ENCODE peak calls at places on chromosomes 3 and 15, in eight cellular contexts. One of them, this sample, is unnamed.

GRCh38 chr15:62569460-62570404 is 404.6 kb upstream of the C2CD4B start:
- DNase-seq in NCI-H1092: peak
- DNase-seq in naive thymus-derived CD8-positive, alpha-beta T cell: no peak
- DNase-seq in CD8-positive, alpha-beta T cell: no peak
- DNase-seq in astrocyte: peak
- DNase-seq in endothelial cell of umbilical vein: no peak
- DNase-seq in T-helper 1 cell: no peak
- DNase-seq in GM18507: no peak
- DNase-seq in this sample: peak

GRCh38 chr3:51718547-51719412 is 11.9 kb downstream of the GRM2 start:
- DNase-seq in NCI-H1092: peak
- DNase-seq in naive thymus-derived CD8-positive, alpha-beta T cell: no peak
- DNase-seq in CD8-positive, alpha-beta T cell: no peak
- DNase-seq in astrocyte: no peak
- DNase-seq in endothelial cell of umbilical vein: peak
- DNase-seq in T-helper 1 cell: peak
- DNase-seq in GM18507: peak
- DNase-seq in this sample: peak

GRCh38 chr15:83547168-83547567 is 100.0 kb downstream of the SH3GL3 start:
- DNase-seq in NCI-H1092: no peak
- DNase-seq in naive thymus-derived CD8-positive, alpha-beta T cell: no peak
- DNase-seq in CD8-positive, alpha-beta T cell: no peak
- DNase-seq in astrocyte: no peak
- DNase-seq in endothelial cell of umbilical vein: no peak
- DNase-seq in T-helper 1 cell: no peak
- DNase-seq in GM18507: no peak
- DNase-seq in this sample: no peak

GRCh38 chr15:72495007-72495406 is 20.9 kb downstream of the ARIH1 start:
- DNase-seq in NCI-H1092: no peak
- DNase-seq in naive thymus-derived CD8-positive, alpha-beta T cell: no peak
- DNase-seq in CD8-positive, alpha-beta T cell: no peak
- DNase-seq in astrocyte: no peak
- DNase-seq in endothelial cell of umbilical vein: no peak
- DNase-seq in T-helper 1 cell: no peak
- DNase-seq in GM18507: no peak
- DNase-seq in this sample: no peak

GRCh38 chr3:101998256-101998926 is 149.1 kb downstream of the NFKBIZ start:
- DNase-seq in NCI-H1092: no peak
- DNase-seq in naive thymus-derived CD8-positive, alpha-beta T cell: no peak
- DNase-seq in CD8-positive, alpha-beta T cell: no peak
- DNase-seq in astrocyte: no peak
- DNase-seq in endothelial cell of umbilical vein: peak
- DNase-seq in T-helper 1 cell: no peak
- DNase-seq in GM18507: no peak
- DNase-seq in this sample: peak

GRCh38 chr15:63826513-63826912 is 7.2 kb downstream of the HERC1 start:
- DNase-seq in NCI-H1092: no peak
- DNase-seq in naive thymus-derived CD8-positive, alpha-beta T cell: no peak
- DNase-seq in CD8-positive, alpha-beta T cell: no peak
- DNase-seq in astrocyte: no peak
- DNase-seq in endothelial cell of umbilical vein: peak
- DNase-seq in T-helper 1 cell: peak
- DNase-seq in GM18507: no peak
- DNase-seq in this sample: no peak

GRCh38 chr15:60074181-60074885 is 70.2 kb downstream of the FOXB1 start:
- DNase-seq in NCI-H1092: no peak
- DNase-seq in naive thymus-derived CD8-positive, alpha-beta T cell: no peak
- DNase-seq in CD8-positive, alpha-beta T cell: no peak
- DNase-seq in astrocyte: peak
- DNase-seq in endothelial cell of umbilical vein: peak
- DNase-seq in T-helper 1 cell: peak
- DNase-seq in GM18507: no peak
- DNase-seq in this sample: peak

GRCh38 chr3:36166477-36166876 is 213.8 kb upstream of the STAC start:
- DNase-seq in NCI-H1092: no peak
- DNase-seq in naive thymus-derived CD8-positive, alpha-beta T cell: no peak
- DNase-seq in CD8-positive, alpha-beta T cell: no peak
- DNase-seq in astrocyte: peak
- DNase-seq in endothelial cell of umbilical vein: peak
- DNase-seq in T-helper 1 cell: no peak
- DNase-seq in GM18507: no peak
- DNase-seq in this sample: no peak

GRCh38 chr15:66080791-66081475 is 172.6 kb downstream of the MEGF11 start:
- DNase-seq in NCI-H1092: no peak
- DNase-seq in naive thymus-derived CD8-positive, alpha-beta T cell: no peak
- DNase-seq in CD8-positive, alpha-beta T cell: no peak
- DNase-seq in astrocyte: peak
- DNase-seq in endothelial cell of umbilical vein: no peak
- DNase-seq in T-helper 1 cell: no peak
- DNase-seq in GM18507: no peak
- DNase-seq in this sample: no peak

GRCh38 chr3:44501971-44502370 is 24.5 kb upstream of the ZNF445 start:
- DNase-seq in NCI-H1092: no peak
- DNase-seq in naive thymus-derived CD8-positive, alpha-beta T cell: no peak
- DNase-seq in CD8-positive, alpha-beta T cell: no peak
- DNase-seq in astrocyte: no peak
- DNase-seq in endothelial cell of umbilical vein: no peak
- DNase-seq in T-helper 1 cell: no peak
- DNase-seq in GM18507: no peak
- DNase-seq in this sample: no peak

GRCh38 chr15:60324706-60325438 is 72.9 kb downstream of the ANXA2 start:
- DNase-seq in NCI-H1092: no peak
- DNase-seq in naive thymus-derived CD8-positive, alpha-beta T cell: no peak
- DNase-seq in CD8-positive, alpha-beta T cell: no peak
- DNase-seq in astrocyte: no peak
- DNase-seq in endothelial cell of umbilical vein: no peak
- DNase-seq in T-helper 1 cell: no peak
- DNase-seq in GM18507: no peak
- DNase-seq in this sample: no peak

GRCh38 chr3:192372627-192373026 is 354.7 kb downstream of the FGF12 start:
- DNase-seq in NCI-H1092: peak
- DNase-seq in naive thymus-derived CD8-positive, alpha-beta T cell: no peak
- DNase-seq in CD8-positive, alpha-beta T cell: no peak
- DNase-seq in astrocyte: no peak
- DNase-seq in endothelial cell of umbilical vein: no peak
- DNase-seq in T-helper 1 cell: no peak
- DNase-seq in GM18507: no peak
- DNase-seq in this sample: no peak

GRCh38 chr15:41474941-41475340 is 18.7 kb upstream of the ITPKA start:
- DNase-seq in NCI-H1092: no peak
- DNase-seq in naive thymus-derived CD8-positive, alpha-beta T cell: no peak
- DNase-seq in CD8-positive, alpha-beta T cell: no peak
- DNase-seq in astrocyte: no peak
- DNase-seq in endothelial cell of umbilical vein: no peak
- DNase-seq in T-helper 1 cell: no peak
- DNase-seq in GM18507: no peak
- DNase-seq in this sample: peak

GRCh38 chr15:57649138-57649537 is 57.4 kb upstream of the POLR2M start:
- DNase-seq in NCI-H1092: no peak
- DNase-seq in naive thymus-derived CD8-positive, alpha-beta T cell: no peak
- DNase-seq in CD8-positive, alpha-beta T cell: no peak
- DNase-seq in astrocyte: peak
- DNase-seq in endothelial cell of umbilical vein: no peak
- DNase-seq in T-helper 1 cell: no peak
- DNase-seq in GM18507: no peak
- DNase-seq in this sample: no peak

GRCh38 chr3:188383763-188384162 is 229.8 kb downstream of the LPP start:
- DNase-seq in NCI-H1092: no peak
- DNase-seq in naive thymus-derived CD8-positive, alpha-beta T cell: no peak
- DNase-seq in CD8-positive, alpha-beta T cell: no peak
- DNase-seq in astrocyte: no peak
- DNase-seq in endothelial cell of umbilical vein: no peak
- DNase-seq in T-helper 1 cell: no peak
- DNase-seq in GM18507: no peak
- DNase-seq in this sample: no peak

GRCh38 chr3:113222412-113223086 is 11.2 kb downstream of the BOC start:
- DNase-seq in NCI-H1092: peak
- DNase-seq in naive thymus-derived CD8-positive, alpha-beta T cell: no peak
- DNase-seq in CD8-positive, alpha-beta T cell: no peak
- DNase-seq in astrocyte: no peak
- DNase-seq in endothelial cell of umbilical vein: no peak
- DNase-seq in T-helper 1 cell: no peak
- DNase-seq in GM18507: no peak
- DNase-seq in this sample: no peak

GRCh38 chr3:158107508-158108095 is 1.4 kb upstream of the SHOX2 start:
- DNase-seq in NCI-H1092: no peak
- DNase-seq in naive thymus-derived CD8-positive, alpha-beta T cell: no peak
- DNase-seq in CD8-positive, alpha-beta T cell: no peak
- DNase-seq in astrocyte: no peak
- DNase-seq in endothelial cell of umbilical vein: peak
- DNase-seq in T-helper 1 cell: no peak
- DNase-seq in GM18507: no peak
- DNase-seq in this sample: no peak

GRCh38 chr15:79370716-79371115 is 59.8 kb downstream of the TMED3 start:
- DNase-seq in NCI-H1092: no peak
- DNase-seq in naive thymus-derived CD8-positive, alpha-beta T cell: no peak
- DNase-seq in CD8-positive, alpha-beta T cell: no peak
- DNase-seq in astrocyte: peak
- DNase-seq in endothelial cell of umbilical vein: no peak
- DNase-seq in T-helper 1 cell: no peak
- DNase-seq in GM18507: no peak
- DNase-seq in this sample: no peak

GRCh38 chr3:188174309-188175044 is 20.5 kb downstream of the LPP start:
- DNase-seq in NCI-H1092: no peak
- DNase-seq in naive thymus-derived CD8-positive, alpha-beta T cell: no peak
- DNase-seq in CD8-positive, alpha-beta T cell: no peak
- DNase-seq in astrocyte: no peak
- DNase-seq in endothelial cell of umbilical vein: no peak
- DNase-seq in T-helper 1 cell: no peak
- DNase-seq in GM18507: no peak
- DNase-seq in this sample: no peak

GRCh38 chr15:31309893-31310606 is 16.6 kb upstream of the KLF13 start:
- DNase-seq in NCI-H1092: no peak
- DNase-seq in naive thymus-derived CD8-positive, alpha-beta T cell: no peak
- DNase-seq in CD8-positive, alpha-beta T cell: no peak
- DNase-seq in astrocyte: no peak
- DNase-seq in endothelial cell of umbilical vein: no peak
- DNase-seq in T-helper 1 cell: no peak
- DNase-seq in GM18507: no peak
- DNase-seq in this sample: no peak

GRCh38 chr3:122975163-122975923 is 52.2 kb downstream of the SEMA5B start:
- DNase-seq in NCI-H1092: peak
- DNase-seq in naive thymus-derived CD8-positive, alpha-beta T cell: no peak
- DNase-seq in CD8-positive, alpha-beta T cell: no peak
- DNase-seq in astrocyte: peak
- DNase-seq in endothelial cell of umbilical vein: no peak
- DNase-seq in T-helper 1 cell: peak
- DNase-seq in GM18507: peak
- DNase-seq in this sample: peak

GRCh38 chr15:42083916-42084315 is 10.4 kb downstream of the PLA2G4D start:
- DNase-seq in NCI-H1092: no peak
- DNase-seq in naive thymus-derived CD8-positive, alpha-beta T cell: no peak
- DNase-seq in CD8-positive, alpha-beta T cell: no peak
- DNase-seq in astrocyte: no peak
- DNase-seq in endothelial cell of umbilical vein: no peak
- DNase-seq in T-helper 1 cell: no peak
- DNase-seq in GM18507: no peak
- DNase-seq in this sample: no peak

GRCh38 chr3:142098974-142099373 is 50.4 kb downstream of the TFDP2 start:
- DNase-seq in NCI-H1092: no peak
- DNase-seq in naive thymus-derived CD8-positive, alpha-beta T cell: no peak
- DNase-seq in CD8-positive, alpha-beta T cell: no peak
- DNase-seq in astrocyte: no peak
- DNase-seq in endothelial cell of umbilical vein: peak
- DNase-seq in T-helper 1 cell: no peak
- DNase-seq in GM18507: no peak
- DNase-seq in this sample: no peak

GRCh38 chr15:69265347-69265955 is 33.3 kb upstream of the PAQR5 start:
- DNase-seq in NCI-H1092: peak
- DNase-seq in naive thymus-derived CD8-positive, alpha-beta T cell: no peak
- DNase-seq in CD8-positive, alpha-beta T cell: no peak
- DNase-seq in astrocyte: peak
- DNase-seq in endothelial cell of umbilical vein: peak
- DNase-seq in T-helper 1 cell: peak
- DNase-seq in GM18507: no peak
- DNase-seq in this sample: peak

GRCh38 chr3:31077826-31078225 is 183.4 kb upstream of the GADL1 start:
- DNase-seq in NCI-H1092: no peak
- DNase-seq in naive thymus-derived CD8-positive, alpha-beta T cell: no peak
- DNase-seq in CD8-positive, alpha-beta T cell: no peak
- DNase-seq in astrocyte: peak
- DNase-seq in endothelial cell of umbilical vein: peak
- DNase-seq in T-helper 1 cell: no peak
- DNase-seq in GM18507: no peak
- DNase-seq in this sample: no peak

GRCh38 chr15:61812476-61812875 is 247.8 kb downstream of the VPS13C start:
- DNase-seq in NCI-H1092: no peak
- DNase-seq in naive thymus-derived CD8-positive, alpha-beta T cell: no peak
- DNase-seq in CD8-positive, alpha-beta T cell: no peak
- DNase-seq in astrocyte: no peak
- DNase-seq in endothelial cell of umbilical vein: no peak
- DNase-seq in T-helper 1 cell: no peak
- DNase-seq in GM18507: no peak
- DNase-seq in this sample: no peak

GRCh38 chr3:39641210-39641718 is 168.1 kb upstream of the MYRIP start:
- DNase-seq in NCI-H1092: no peak
- DNase-seq in naive thymus-derived CD8-positive, alpha-beta T cell: no peak
- DNase-seq in CD8-positive, alpha-beta T cell: no peak
- DNase-seq in astrocyte: no peak
- DNase-seq in endothelial cell of umbilical vein: no peak
- DNase-seq in T-helper 1 cell: no peak
- DNase-seq in GM18507: no peak
- DNase-seq in this sample: no peak

GRCh38 chr3:58173029-58173669 is 37.6 kb downstream of the DNASE1L3 start:
- DNase-seq in NCI-H1092: no peak
- DNase-seq in naive thymus-derived CD8-positive, alpha-beta T cell: no peak
- DNase-seq in CD8-positive, alpha-beta T cell: no peak
- DNase-seq in astrocyte: no peak
- DNase-seq in endothelial cell of umbilical vein: peak
- DNase-seq in T-helper 1 cell: no peak
- DNase-seq in GM18507: no peak
- DNase-seq in this sample: no peak

GRCh38 chr3:73143821-73144237 is 82.4 kb downstream of the EBLN2 start:
- DNase-seq in NCI-H1092: no peak
- DNase-seq in naive thymus-derived CD8-positive, alpha-beta T cell: no peak
- DNase-seq in CD8-positive, alpha-beta T cell: no peak
- DNase-seq in astrocyte: peak
- DNase-seq in endothelial cell of umbilical vein: no peak
- DNase-seq in T-helper 1 cell: no peak
- DNase-seq in GM18507: no peak
- DNase-seq in this sample: no peak

GRCh38 chr3:37813403-37813802 is 48.3 kb upstream of the CTDSPL start:
- DNase-seq in NCI-H1092: no peak
- DNase-seq in naive thymus-derived CD8-positive, alpha-beta T cell: no peak
- DNase-seq in CD8-positive, alpha-beta T cell: no peak
- DNase-seq in astrocyte: no peak
- DNase-seq in endothelial cell of umbilical vein: no peak
- DNase-seq in T-helper 1 cell: no peak
- DNase-seq in GM18507: no peak
- DNase-seq in this sample: no peak

GRCh38 chr3:151047636-151048035 is 37.8 kb upstream of the MED12L start:
- DNase-seq in NCI-H1092: no peak
- DNase-seq in naive thymus-derived CD8-positive, alpha-beta T cell: no peak
- DNase-seq in CD8-positive, alpha-beta T cell: no peak
- DNase-seq in astrocyte: peak
- DNase-seq in endothelial cell of umbilical vein: no peak
- DNase-seq in T-helper 1 cell: no peak
- DNase-seq in GM18507: no peak
- DNase-seq in this sample: no peak

GRCh38 chr15:91306155-91306554 is 206.1 kb downstream of the SV2B start:
- DNase-seq in NCI-H1092: no peak
- DNase-seq in naive thymus-derived CD8-positive, alpha-beta T cell: no peak
- DNase-seq in CD8-positive, alpha-beta T cell: no peak
- DNase-seq in astrocyte: no peak
- DNase-seq in endothelial cell of umbilical vein: no peak
- DNase-seq in T-helper 1 cell: no peak
- DNase-seq in GM18507: no peak
- DNase-seq in this sample: no peak

GRCh38 chr3:64104691-64105101 is 81.4 kb upstream of the PSMD6 start:
- DNase-seq in NCI-H1092: no peak
- DNase-seq in naive thymus-derived CD8-positive, alpha-beta T cell: no peak
- DNase-seq in CD8-positive, alpha-beta T cell: no peak
- DNase-seq in astrocyte: peak
- DNase-seq in endothelial cell of umbilical vein: no peak
- DNase-seq in T-helper 1 cell: no peak
- DNase-seq in GM18507: no peak
- DNase-seq in this sample: no peak

GRCh38 chr15:35738370-35738769 is 192.4 kb upstream of the DPH6 start:
- DNase-seq in NCI-H1092: no peak
- DNase-seq in naive thymus-derived CD8-positive, alpha-beta T cell: no peak
- DNase-seq in CD8-positive, alpha-beta T cell: no peak
- DNase-seq in astrocyte: peak
- DNase-seq in endothelial cell of umbilical vein: peak
- DNase-seq in T-helper 1 cell: no peak
- DNase-seq in GM18507: no peak
- DNase-seq in this sample: no peak